ENCODE peak calls at places on chromosome 3, in seven cellular contexts. One of them, this sample, is unnamed.

GRCh38 chr3:53478921-53479664 is 15.3 kb upstream of the CACNA1D start:
- DNase-seq in H1: no peak
- DNase-seq in A549: no peak
- DNase-seq in HCT116: no peak
- DNase-seq in HepG2: peak
- DNase-seq in GM12878: no peak
- DNase-seq in K562: no peak
- DNase-seq in this sample: no peak

GRCh38 chr3:141940204-141940776 is 63.8 kb downstream of the ATP1B3 start:
- DNase-seq in K562: no peak
- DNase-seq in A549: peak
- DNase-seq in H1: no peak
- DNase-seq in HepG2: no peak
- DNase-seq in HCT116: peak
- DNase-seq in GM12878: no peak
- DNase-seq in this sample: peak

GRCh38 chr3:17935217-17935616 is 192.8 kb upstream of the TBC1D5 start:
- DNase-seq in GM12878: no peak
- DNase-seq in K562: no peak
- DNase-seq in HCT116: no peak
- DNase-seq in HepG2: no peak
- DNase-seq in A549: no peak
- DNase-seq in H1: no peak
- DNase-seq in this sample: no peak

GRCh38 chr3:67940200-67940952 is 286.0 kb upstream of the SUCLG2 start:
- DNase-seq in GM12878: no peak
- DNase-seq in K562: no peak
- DNase-seq in A549: peak
- DNase-seq in HepG2: no peak
- DNase-seq in H1: no peak
- DNase-seq in HCT116: no peak
- DNase-seq in this sample: no peak

GRCh38 chr3:114706591-114707224 is 412.9 kb downstream of the TIGIT start:
- DNase-seq in K562: peak
- DNase-seq in H1: no peak
- DNase-seq in HepG2: peak
- DNase-seq in HCT116: peak
- DNase-seq in GM12878: no peak
- DNase-seq in A549: peak
- DNase-seq in this sample: peak

GRCh38 chr3:49476563-49476962 is 6.5 kb downstream of the DAG1 start:
- DNase-seq in K562: no peak
- DNase-seq in HCT116: no peak
- DNase-seq in HepG2: no peak
- DNase-seq in A549: no peak
- DNase-seq in H1: no peak
- DNase-seq in GM12878: peak
- DNase-seq in this sample: no peak

GRCh38 chr3:149167898-149168297 is 38.5 kb downstream of the HPS3 start:
- DNase-seq in HepG2: no peak
- DNase-seq in GM12878: no peak
- DNase-seq in K562: no peak
- DNase-seq in H1: no peak
- DNase-seq in A549: no peak
- DNase-seq in HCT116: no peak
- DNase-seq in this sample: no peak

GRCh38 chr3:30646181-30646876 is 39.9 kb downstream of the TGFBR2 start:
- DNase-seq in H1: no peak
- DNase-seq in HepG2: no peak
- DNase-seq in A549: no peak
- DNase-seq in GM12878: no peak
- DNase-seq in K562: no peak
- DNase-seq in HCT116: no peak
- DNase-seq in this sample: no peak

GRCh38 chr3:66441124-66441523 is 59.7 kb downstream of the LRIG1 start:
- DNase-seq in HCT116: no peak
- DNase-seq in K562: no peak
- DNase-seq in A549: no peak
- DNase-seq in H1: no peak
- DNase-seq in HepG2: no peak
- DNase-seq in GM12878: no peak
- DNase-seq in this sample: peak

GRCh38 chr3:146326875-146327543 is 76.1 kb upstream of the PLSCR4 start:
- DNase-seq in K562: no peak
- DNase-seq in GM12878: no peak
- DNase-seq in HepG2: peak
- DNase-seq in A549: peak
- DNase-seq in H1: no peak
- DNase-seq in HCT116: peak
- DNase-seq in this sample: peak

GRCh38 chr3:64225695-64226499 is 631 bp upstream of the PRICKLE2 start:
- DNase-seq in H1: no peak
- DNase-seq in HepG2: no peak
- DNase-seq in K562: no peak
- DNase-seq in GM12878: no peak
- DNase-seq in A549: no peak
- DNase-seq in HCT116: no peak
- DNase-seq in this sample: peak

GRCh38 chr3:81485444-81485865 is 276.0 kb downstream of the GBE1 start:
- DNase-seq in A549: no peak
- DNase-seq in K562: no peak
- DNase-seq in HCT116: no peak
- DNase-seq in GM12878: peak
- DNase-seq in H1: no peak
- DNase-seq in HepG2: no peak
- DNase-seq in this sample: peak

GRCh38 chr3:42654331-42655201 is 1.1 kb downstream of the ZBTB47 start:
- DNase-seq in A549: peak
- DNase-seq in HCT116: no peak
- DNase-seq in HepG2: peak
- DNase-seq in GM12878: no peak
- DNase-seq in H1: peak
- DNase-seq in K562: peak
- DNase-seq in this sample: peak

GRCh38 chr3:184558726-184559125 is 2.9 kb upstream of the EPHB3 start:
- DNase-seq in HCT116: no peak
- DNase-seq in A549: no peak
- DNase-seq in H1: no peak
- DNase-seq in GM12878: no peak
- DNase-seq in K562: no peak
- DNase-seq in HepG2: no peak
- DNase-seq in this sample: no peak

GRCh38 chr3:105828703-105829102 is 40.1 kb downstream of the CBLB start:
- DNase-seq in HepG2: no peak
- DNase-seq in GM12878: no peak
- DNase-seq in A549: no peak
- DNase-seq in HCT116: no peak
- DNase-seq in K562: no peak
- DNase-seq in H1: no peak
- DNase-seq in this sample: no peak

GRCh38 chr3:132417695-132418520 is 606 bp downstream of the DNAJC13 start:
- DNase-seq in H1: no peak
- DNase-seq in HepG2: peak
- DNase-seq in A549: peak
- DNase-seq in GM12878: peak
- DNase-seq in K562: peak
- DNase-seq in HCT116: no peak
- DNase-seq in this sample: peak

GRCh38 chr3:150216041-150216811 is 191.9 kb upstream of the TSC22D2 start:
- DNase-seq in H1: no peak
- DNase-seq in A549: no peak
- DNase-seq in K562: no peak
- DNase-seq in HepG2: no peak
- DNase-seq in GM12878: no peak
- DNase-seq in HCT116: no peak
- DNase-seq in this sample: peak

GRCh38 chr3:156751461-156752025 is 74.6 kb upstream of the LEKR1 start:
- DNase-seq in HCT116: no peak
- DNase-seq in A549: no peak
- DNase-seq in H1: peak
- DNase-seq in GM12878: no peak
- DNase-seq in K562: no peak
- DNase-seq in HepG2: no peak
- DNase-seq in this sample: peak
- TF ChIP-seq CEBPB in HCT116: no peak
- TF ChIP-seq CEBPB in A549: no peak
- TF ChIP-seq CEBPB in H1: no peak
- TF ChIP-seq CEBPB in GM12878: no peak
- TF ChIP-seq CEBPB in K562: no peak
- TF ChIP-seq CEBPB in HepG2: no peak
- TF ChIP-seq CEBPB in this sample: peak

GRCh38 chr3:177448987-177449975 is 252.0 kb upstream of the TBL1XR1 start:
- DNase-seq in HCT116: no peak
- DNase-seq in K562: no peak
- DNase-seq in A549: no peak
- DNase-seq in GM12878: peak
- DNase-seq in HepG2: peak
- DNase-seq in H1: no peak
- DNase-seq in this sample: peak

GRCh38 chr3:177451277-177451880 is 254.1 kb upstream of the TBL1XR1 start:
- DNase-seq in A549: no peak
- DNase-seq in HepG2: peak
- DNase-seq in HCT116: no peak
- DNase-seq in GM12878: no peak
- DNase-seq in H1: no peak
- DNase-seq in K562: no peak
- DNase-seq in this sample: no peak

GRCh38 chr3:177446160-177446559 is 248.9 kb upstream of the TBL1XR1 start:
- DNase-seq in HCT116: no peak
- DNase-seq in H1: no peak
- DNase-seq in K562: no peak
- DNase-seq in GM12878: no peak
- DNase-seq in A549: no peak
- DNase-seq in HepG2: no peak
- DNase-seq in this sample: no peak

GRCh38 chr3:177445591-177445990 is 248.3 kb upstream of the TBL1XR1 start:
- DNase-seq in A549: no peak
- DNase-seq in GM12878: no peak
- DNase-seq in HCT116: no peak
- DNase-seq in H1: no peak
- DNase-seq in K562: no peak
- DNase-seq in HepG2: no peak
- DNase-seq in this sample: no peak

GRCh38 chr3:177447938-177448337 is 250.7 kb upstream of the TBL1XR1 start:
- DNase-seq in K562: no peak
- DNase-seq in HCT116: peak
- DNase-seq in HepG2: no peak
- DNase-seq in GM12878: no peak
- DNase-seq in A549: no peak
- DNase-seq in H1: no peak
- DNase-seq in this sample: no peak
- TF ChIP-seq CEBPB in K562: no peak
- TF ChIP-seq CEBPB in HCT116: no peak
- TF ChIP-seq CEBPB in HepG2: no peak
- TF ChIP-seq CEBPB in GM12878: no peak
- TF ChIP-seq CEBPB in A549: no peak
- TF ChIP-seq CEBPB in H1: no peak
- TF ChIP-seq CEBPB in this sample: no peak

GRCh38 chr3:138210528-138210927 is 23.4 kb downstream of the ARMC8 start:
- DNase-seq in A549: no peak
- DNase-seq in HCT116: no peak
- DNase-seq in GM12878: no peak
- DNase-seq in HepG2: no peak
- DNase-seq in K562: no peak
- DNase-seq in H1: no peak
- DNase-seq in this sample: no peak

GRCh38 chr3:138206196-138206595 is 19.1 kb downstream of the ARMC8 start:
- DNase-seq in K562: no peak
- DNase-seq in H1: no peak
- DNase-seq in HCT116: no peak
- DNase-seq in A549: no peak
- DNase-seq in GM12878: no peak
- DNase-seq in HepG2: no peak
- DNase-seq in this sample: no peak

GRCh38 chr3:138202945-138203701 is 16.0 kb downstream of the ARMC8 start:
- DNase-seq in HepG2: no peak
- DNase-seq in A549: no peak
- DNase-seq in H1: no peak
- DNase-seq in HCT116: no peak
- DNase-seq in K562: no peak
- DNase-seq in GM12878: no peak
- DNase-seq in this sample: no peak

GRCh38 chr3:138203938-138204337 is 16.8 kb downstream of the ARMC8 start:
- DNase-seq in H1: no peak
- DNase-seq in K562: no peak
- DNase-seq in A549: no peak
- DNase-seq in HepG2: no peak
- DNase-seq in GM12878: no peak
- DNase-seq in HCT116: no peak
- DNase-seq in this sample: no peak

DNA sequence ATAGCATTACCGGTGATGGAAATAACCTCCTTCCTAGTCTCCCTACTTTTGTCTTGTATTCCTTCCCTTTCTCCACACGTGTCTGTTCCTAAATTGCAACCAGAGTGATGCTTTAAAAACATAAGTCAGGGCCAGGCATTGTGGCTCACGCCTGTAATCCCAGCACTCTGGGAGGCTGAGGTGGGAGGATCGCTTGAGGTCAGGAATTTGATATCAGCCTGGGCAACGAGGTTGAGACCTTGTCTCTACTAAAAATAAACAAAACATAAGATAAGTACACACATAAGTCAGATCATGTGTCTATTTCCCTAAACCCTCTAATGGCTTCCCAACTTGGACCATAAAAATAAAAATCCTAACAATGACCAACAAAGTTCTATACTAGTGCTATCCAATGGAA is 18.4 kb downstream of the ARMC8 start:
- DNase-seq in GM12878: no peak
- DNase-seq in H1: no peak
- DNase-seq in K562: no peak
- DNase-seq in HepG2: no peak
- DNase-seq in A549: no peak
- DNase-seq in HCT116: no peak
- DNase-seq in this sample: no peak
- TF ChIP-seq CEBPB in GM12878: no peak
- TF ChIP-seq CEBPB in H1: no peak
- TF ChIP-seq CEBPB in K562: no peak
- TF ChIP-seq CEBPB in HepG2: no peak
- TF ChIP-seq CEBPB in A549: no peak
- TF ChIP-seq CEBPB in HCT116: no peak
- TF ChIP-seq CEBPB in this sample: no peak

GRCh38 chr3:133574260-133574881 is 885 bp downstream of the CDV3 start:
- DNase-seq in GM12878: peak
- DNase-seq in A549: peak
- DNase-seq in HCT116: no peak
- DNase-seq in H1: peak
- DNase-seq in K562: peak
- DNase-seq in HepG2: peak
- DNase-seq in this sample: peak

GRCh38 chr3:133575121-133575520 is 1.6 kb downstream of the CDV3 start:
- DNase-seq in HepG2: no peak
- DNase-seq in GM12878: peak
- DNase-seq in K562: no peak
- DNase-seq in H1: no peak
- DNase-seq in A549: no peak
- DNase-seq in HCT116: no peak
- DNase-seq in this sample: no peak

GRCh38 chr3:133576169-133576568 is 2.7 kb downstream of the CDV3 start:
- DNase-seq in H1: no peak
- DNase-seq in HepG2: no peak
- DNase-seq in HCT116: no peak
- DNase-seq in K562: no peak
- DNase-seq in A549: no peak
- DNase-seq in GM12878: no peak
- DNase-seq in this sample: no peak

GRCh38 chr3:133583396-133583795 is 9.9 kb downstream of the CDV3 start:
- DNase-seq in A549: no peak
- DNase-seq in HCT116: no peak
- DNase-seq in H1: no peak
- DNase-seq in HepG2: no peak
- DNase-seq in GM12878: no peak
- DNase-seq in K562: no peak
- DNase-seq in this sample: no peak

GRCh38 chr3:133578548-133579191 is 5.2 kb downstream of the CDV3 start:
- DNase-seq in A549: peak
- DNase-seq in GM12878: no peak
- DNase-seq in HepG2: peak
- DNase-seq in H1: no peak
- DNase-seq in K562: peak
- DNase-seq in HCT116: peak
- DNase-seq in this sample: peak
- TF ChIP-seq CEBPB in A549: no peak
- TF ChIP-seq CEBPB in GM12878: no peak
- TF ChIP-seq CEBPB in HepG2: peak
- TF ChIP-seq CEBPB in H1: no peak
- TF ChIP-seq CEBPB in K562: no peak
- TF ChIP-seq CEBPB in HCT116: no peak
- TF ChIP-seq CEBPB in this sample: peak

This sample was measured in IMR-90.